ENCODE peak calls at places on chromosomes 5 and 9, in eight cellular contexts. One of them, this sample, is unnamed. For H3K36me3, the result is how much of the 10 kb centered on the place peaks cover.

GRCh38 chr9:32866292-32866691 is 83.0 kb downstream of the TMEM215 start:
- DNase-seq in left ventricle myocardium inferior: no peak
- DNase-seq in Panc1: no peak
- DNase-seq in K562: no peak
- DNase-seq in H1: no peak
- DNase-seq in tibial artery: no peak
- DNase-seq in left lung: no peak
- DNase-seq in adipocyte: no peak
- DNase-seq in this sample: no peak

GRCh38 chr5:80369521-80369920 is 38.3 kb upstream of the ZFYVE16 start:
- DNase-seq in adipocyte: no peak
- DNase-seq in left ventricle myocardium inferior: no peak
- DNase-seq in K562: no peak
- DNase-seq in H1: no peak
- DNase-seq in Panc1: no peak
- DNase-seq in tibial artery: no peak
- DNase-seq in left lung: no peak
- DNase-seq in this sample: peak

GRCh38 chr9:128142596-128142995 is 6.7 kb upstream of the LCN2 start:
- DNase-seq in left lung: peak
- DNase-seq in adipocyte: no peak
- DNase-seq in Panc1: no peak
- DNase-seq in K562: no peak
- DNase-seq in tibial artery: no peak
- DNase-seq in left ventricle myocardium inferior: no peak
- DNase-seq in H1: no peak
- DNase-seq in this sample: no peak

GRCh38 chr5:95712347-95712958 is 18.7 kb upstream of the RHOBTB3 start:
- DNase-seq in adipocyte: peak
- DNase-seq in left ventricle myocardium inferior: no peak
- DNase-seq in tibial artery: no peak
- DNase-seq in Panc1: peak
- DNase-seq in H1: no peak
- DNase-seq in K562: peak
- DNase-seq in left lung: no peak
- DNase-seq in this sample: no peak

GRCh38 chr5:127833999-127834953 is 131.1 kb downstream of the CCDC192 start:
- DNase-seq in left ventricle myocardium inferior: no peak
- DNase-seq in H1: no peak
- DNase-seq in K562: no peak
- DNase-seq in Panc1: no peak
- DNase-seq in adipocyte: peak
- DNase-seq in left lung: no peak
- DNase-seq in tibial artery: no peak
- DNase-seq in this sample: peak

GRCh38 chr5:171312129-171312819 is 3.2 kb downstream of the TLX3 start:
- DNase-seq in K562: no peak
- DNase-seq in adipocyte: no peak
- DNase-seq in left lung: peak
- DNase-seq in Panc1: no peak
- DNase-seq in tibial artery: peak
- DNase-seq in H1: peak
- DNase-seq in left ventricle myocardium inferior: no peak
- DNase-seq in this sample: no peak

GRCh38 chr5:74042559-74043357 is 416.8 kb downstream of the ARHGEF28 start:
- DNase-seq in tibial artery: no peak
- DNase-seq in left lung: no peak
- DNase-seq in left ventricle myocardium inferior: no peak
- DNase-seq in adipocyte: peak
- DNase-seq in K562: no peak
- DNase-seq in H1: no peak
- DNase-seq in Panc1: no peak
- DNase-seq in this sample: no peak

GRCh38 chr5:149363345-149363744 is 5.5 kb downstream of the PCYOX1L start:
- DNase-seq in tibial artery: no peak
- DNase-seq in K562: no peak
- DNase-seq in left lung: no peak
- DNase-seq in left ventricle myocardium inferior: no peak
- DNase-seq in adipocyte: no peak
- DNase-seq in Panc1: no peak
- DNase-seq in H1: no peak
- DNase-seq in this sample: no peak

GRCh38 chr5:84287964-84288363 is 96.7 kb downstream of the EDIL3 start:
- DNase-seq in left lung: no peak
- DNase-seq in Panc1: no peak
- DNase-seq in K562: no peak
- DNase-seq in left ventricle myocardium inferior: no peak
- DNase-seq in tibial artery: no peak
- DNase-seq in adipocyte: peak
- DNase-seq in H1: no peak
- DNase-seq in this sample: no peak

GRCh38 chr5:91595436-91595835 is 212.3 kb upstream of the ARRDC3 start:
- DNase-seq in adipocyte: no peak
- DNase-seq in H1: no peak
- DNase-seq in K562: no peak
- DNase-seq in Panc1: no peak
- DNase-seq in left lung: no peak
- DNase-seq in left ventricle myocardium inferior: no peak
- DNase-seq in tibial artery: no peak
- DNase-seq in this sample: no peak

GRCh38 chr9:74783408-74783807 is 104.3 kb downstream of the TRPM6 start:
- DNase-seq in Panc1: no peak
- DNase-seq in tibial artery: no peak
- DNase-seq in left ventricle myocardium inferior: no peak
- DNase-seq in H1: no peak
- DNase-seq in adipocyte: peak
- DNase-seq in K562: no peak
- DNase-seq in left lung: no peak
- DNase-seq in this sample: no peak

GRCh38 chr5:36839479-36839878 is 37.1 kb upstream of the NIPBL start:
- DNase-seq in left ventricle myocardium inferior: no peak
- DNase-seq in Panc1: no peak
- DNase-seq in K562: no peak
- DNase-seq in left lung: no peak
- DNase-seq in adipocyte: no peak
- DNase-seq in tibial artery: no peak
- DNase-seq in H1: no peak
- DNase-seq in this sample: no peak

GRCh38 chr5:39197556-39197955 is 21.8 kb downstream of the FYB1 start:
- DNase-seq in Panc1: no peak
- DNase-seq in adipocyte: no peak
- DNase-seq in tibial artery: no peak
- DNase-seq in left lung: no peak
- DNase-seq in H1: no peak
- DNase-seq in left ventricle myocardium inferior: no peak
- DNase-seq in K562: no peak
- DNase-seq in this sample: no peak

GRCh38 chr5:150443242-150444075 is 6.1 kb downstream of the RPS14 start:
- DNase-seq in K562: no peak
- DNase-seq in Panc1: no peak
- DNase-seq in left lung: no peak
- DNase-seq in tibial artery: no peak
- DNase-seq in H1: no peak
- DNase-seq in adipocyte: no peak
- DNase-seq in left ventricle myocardium inferior: no peak
- DNase-seq in this sample: no peak

GRCh38 chr5:74613283-74613682 is 27.2 kb downstream of the ENC1 start:
- DNase-seq in Panc1: no peak
- DNase-seq in adipocyte: no peak
- DNase-seq in tibial artery: no peak
- DNase-seq in K562: no peak
- DNase-seq in H1: no peak
- DNase-seq in left ventricle myocardium inferior: no peak
- DNase-seq in left lung: no peak
- DNase-seq in this sample: no peak

GRCh38 chr9:8179381-8180053 is 379.9 kb upstream of the DMAC1 start:
- DNase-seq in tibial artery: no peak
- DNase-seq in left ventricle myocardium inferior: no peak
- DNase-seq in left lung: no peak
- DNase-seq in adipocyte: no peak
- DNase-seq in Panc1: no peak
- DNase-seq in K562: no peak
- DNase-seq in H1: no peak
- DNase-seq in this sample: no peak

GRCh38 chr9:123349691-123350480 is 6.1 kb upstream of the CRB2 start:
- DNase-seq in H1: peak
- DNase-seq in left ventricle myocardium inferior: no peak
- DNase-seq in adipocyte: peak
- DNase-seq in Panc1: peak
- DNase-seq in tibial artery: no peak
- DNase-seq in K562: peak
- DNase-seq in left lung: no peak
- DNase-seq in this sample: peak

GRCh38 chr5:2748180-2748840 is 3.2 kb downstream of the IRX2 start:
- DNase-seq in Panc1: no peak
- DNase-seq in left ventricle myocardium inferior: no peak
- DNase-seq in adipocyte: no peak
- DNase-seq in K562: no peak
- DNase-seq in left lung: peak
- DNase-seq in tibial artery: no peak
- DNase-seq in H1: no peak
- DNase-seq in this sample: no peak
- H3K4me3 ChIP-seq in Panc1: no peak
- H3K4me3 ChIP-seq in left ventricle myocardium inferior: no peak
- H3K4me3 ChIP-seq in adipocyte: peak
- H3K4me3 ChIP-seq in K562: no peak
- H3K4me3 ChIP-seq in left lung: peak
- H3K4me3 ChIP-seq in tibial artery: no peak
- H3K4me3 ChIP-seq in H1: peak
- H3K4me3 ChIP-seq in this sample: no peak

DNA sequence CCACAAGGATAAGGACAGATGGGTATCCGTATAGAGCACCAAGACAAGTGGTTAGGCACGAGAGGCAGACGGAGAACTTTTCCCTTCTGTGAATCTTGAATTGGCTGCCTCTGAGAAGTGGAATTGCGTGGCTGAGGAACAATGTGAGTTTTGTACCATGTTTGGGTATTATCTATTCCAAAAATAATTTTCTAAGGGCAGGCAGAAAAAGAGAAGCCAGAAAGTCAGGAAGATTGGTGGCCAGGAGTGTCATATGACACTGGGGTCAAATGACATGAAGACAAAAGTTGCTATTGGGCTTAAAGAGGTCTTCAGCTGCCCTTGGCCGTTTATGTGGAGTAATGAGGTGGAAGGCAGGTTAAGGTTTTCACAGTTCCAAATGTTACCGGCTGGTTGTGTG is 14.5 kb downstream of the HABP4 start:
- DNase-seq in K562: no peak
- DNase-seq in left ventricle myocardium inferior: no peak
- DNase-seq in H1: no peak
- DNase-seq in tibial artery: no peak
- DNase-seq in left lung: no peak
- DNase-seq in adipocyte: no peak
- DNase-seq in Panc1: no peak
- DNase-seq in this sample: no peak
- H3K36me3 ChIP-seq in K562: under half
- H3K36me3 ChIP-seq in left ventricle myocardium inferior: under half
- H3K36me3 ChIP-seq in H1: under half
- H3K36me3 ChIP-seq in tibial artery: half or more
- H3K36me3 ChIP-seq in left lung: under half
- H3K36me3 ChIP-seq in adipocyte: under half
- H3K36me3 ChIP-seq in Panc1: under half
- H3K36me3 ChIP-seq in this sample: half or more

GRCh38 chr5:1487079-1487764 is 36.5 kb downstream of the LPCAT1 start:
- DNase-seq in left lung: peak
- DNase-seq in adipocyte: no peak
- DNase-seq in Panc1: no peak
- DNase-seq in H1: no peak
- DNase-seq in tibial artery: no peak
- DNase-seq in left ventricle myocardium inferior: no peak
- DNase-seq in K562: no peak
- DNase-seq in this sample: no peak
- H3K4me3 ChIP-seq in left lung: no peak
- H3K4me3 ChIP-seq in adipocyte: no peak
- H3K4me3 ChIP-seq in Panc1: no peak
- H3K4me3 ChIP-seq in H1: no peak
- H3K4me3 ChIP-seq in tibial artery: no peak
- H3K4me3 ChIP-seq in left ventricle myocardium inferior: no peak
- H3K4me3 ChIP-seq in K562: no peak
- H3K4me3 ChIP-seq in this sample: no peak

GRCh38 chr5:132267166-132267739 is 9.8 kb downstream of the PDLIM4 start:
- DNase-seq in Panc1: no peak
- DNase-seq in left lung: no peak
- DNase-seq in K562: no peak
- DNase-seq in left ventricle myocardium inferior: no peak
- DNase-seq in tibial artery: no peak
- DNase-seq in H1: peak
- DNase-seq in adipocyte: no peak
- DNase-seq in this sample: no peak

GRCh38 chr5:132269635-132270344 is 12.3 kb downstream of the PDLIM4 start:
- DNase-seq in left lung: no peak
- DNase-seq in left ventricle myocardium inferior: no peak
- DNase-seq in K562: no peak
- DNase-seq in Panc1: no peak
- DNase-seq in tibial artery: no peak
- DNase-seq in adipocyte: no peak
- DNase-seq in H1: peak
- DNase-seq in this sample: no peak

GRCh38 chr5:132270345-132270685 is 12.8 kb downstream of the PDLIM4 start:
- DNase-seq in tibial artery: no peak
- DNase-seq in adipocyte: no peak
- DNase-seq in K562: no peak
- DNase-seq in left ventricle myocardium inferior: no peak
- DNase-seq in Panc1: no peak
- DNase-seq in H1: peak
- DNase-seq in left lung: no peak
- DNase-seq in this sample: no peak

GRCh38 chr5:132267931-132268501 is 10.5 kb downstream of the PDLIM4 start:
- DNase-seq in K562: no peak
- DNase-seq in adipocyte: no peak
- DNase-seq in tibial artery: no peak
- DNase-seq in left ventricle myocardium inferior: no peak
- DNase-seq in left lung: no peak
- DNase-seq in H1: peak
- DNase-seq in Panc1: no peak
- DNase-seq in this sample: no peak

DNA sequence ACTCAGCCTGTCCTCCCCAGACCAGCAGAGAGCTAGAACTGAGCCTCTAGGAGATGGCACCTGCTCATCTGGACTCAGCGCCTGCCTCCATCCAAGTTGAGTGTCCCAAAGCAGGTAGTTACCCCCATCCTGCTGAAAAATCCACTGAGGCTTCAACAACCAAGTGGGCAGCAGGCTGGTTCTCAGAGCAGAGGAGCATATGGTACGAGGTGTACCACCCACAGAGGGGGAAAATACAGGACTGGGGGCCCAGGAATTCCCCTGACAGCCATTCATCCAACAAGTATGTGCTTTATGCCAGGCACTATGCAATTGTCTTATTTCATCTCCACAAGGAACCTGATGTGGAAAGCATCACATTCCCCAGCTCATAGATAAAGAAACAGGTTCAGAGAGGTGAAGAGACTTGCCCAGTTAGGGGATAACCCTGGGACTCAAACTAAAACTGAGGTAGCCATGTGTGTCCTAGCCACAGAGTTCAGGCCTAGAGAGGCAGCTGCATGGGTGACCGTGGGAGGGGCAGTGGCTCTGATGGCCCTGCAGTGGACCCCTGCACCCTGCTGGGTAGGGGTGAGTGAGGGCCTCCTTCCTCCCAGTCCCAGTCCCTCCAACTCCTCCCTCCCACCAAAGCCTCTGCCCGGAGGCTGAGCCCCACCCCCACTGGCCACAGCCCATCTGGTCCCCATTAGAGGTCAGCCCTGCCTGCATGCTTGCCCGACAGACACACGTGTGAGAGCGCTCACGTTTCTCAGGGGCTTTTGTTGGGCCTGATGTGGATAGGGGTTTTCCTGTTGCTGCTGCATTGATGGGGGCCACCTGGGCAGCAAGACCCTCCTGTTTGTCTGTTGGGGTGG is 11.4 kb downstream of the PDLIM4 start:
- DNase-seq in adipocyte: peak
- DNase-seq in H1: peak
- DNase-seq in tibial artery: no peak
- DNase-seq in K562: peak
- DNase-seq in left lung: no peak
- DNase-seq in Panc1: no peak
- DNase-seq in left ventricle myocardium inferior: no peak
- DNase-seq in this sample: no peak
- H3K36me3 ChIP-seq in adipocyte: under half
- H3K36me3 ChIP-seq in H1: under half
- H3K36me3 ChIP-seq in tibial artery: half or more
- H3K36me3 ChIP-seq in K562: under half
- H3K36me3 ChIP-seq in left lung: under half
- H3K36me3 ChIP-seq in Panc1: under half
- H3K36me3 ChIP-seq in left ventricle myocardium inferior: under half
- H3K36me3 ChIP-seq in this sample: under half